ENCODE peak calls at places on chromosomes 7 and 10, in seven cellular contexts. A is NB4, S is NCI-H1105, U is NCI-H69, X is kidney tubule cell, M is dermis blood vessel endothelial cell, V is NCI-H1092 treated with DMSO at 0.1 percent for 48 hours. G is an unnamed sample.

GRCh38 chr7:27134392-27134791 is 3.8 kb upstream of the HOXA4 start:
- DNase-seq in M (peak), X (peak), U (peak), S (no peak), A (peak), V (no peak), G (peak)

GRCh38 chr7:31056775-31057346 is 4.8 kb downstream of the ADCYAP1R1 start:
- DNase-seq in S (no peak), X (no peak), U (peak), V (peak), A (peak), M (no peak), G (no peak)

GRCh38 chr10:59805043-59805442 is 51.8 kb upstream of the MRLN start:
- DNase-seq in S (no peak), U (peak), A (peak), M (peak), V (no peak), X (peak), G (no peak)

GRCh38 chr10:110471566-110472139 is 26.1 kb upstream of the DUSP5 start:
- DNase-seq in A (no peak), X (peak), U (no peak), V (no peak), S (no peak), M (peak), G (peak)

GRCh38 chr10:17199351-17199804 is 2.1 kb downstream of the TRDMT1 start:
- DNase-seq in U (no peak), M (peak), A (no peak), V (peak), X (peak), S (no peak), G (peak)

GRCh38 chr7:151330181-151330580 is 11.4 kb upstream of the NUB1 start:
- DNase-seq in U (no peak), M (no peak), X (no peak), V (no peak), A (no peak), S (no peak), G (no peak)

GRCh38 chr7:67937717-67938191 is 941.1 kb downstream of the TYW1 start:
- DNase-seq in M (no peak), A (no peak), S (no peak), U (no peak), V (no peak), X (peak), G (peak)

GRCh38 chr7:149714910-149715471 is 58.4 kb downstream of the ZNF467 start:
- DNase-seq in X (peak), U (no peak), A (no peak), M (no peak), S (no peak), V (no peak), G (peak)

GRCh38 chr10:95275726-95276366 is 15.0 kb downstream of the PDLIM1 start:
- DNase-seq in X (no peak), U (no peak), V (no peak), A (no peak), S (no peak), M (no peak), G (peak)

GRCh38 chr7:69864283-69864682 is 266.0 kb downstream of the AUTS2 start:
- DNase-seq in A (no peak), V (peak), S (peak), M (no peak), U (peak), X (no peak), G (no peak)

G was measured in mammary epithelial cell.